ENCODE peak calls at places on chromosomes 2 and 18, in five cellular contexts. I is fibroblast of the aortic adventitia, V is left ventricle myocardium superior, Y is colonic mucosa, R is GM12891. W is an unnamed sample.

GRCh38 chr18:13178197-13178596 is 40.4 kb upstream of the LDLRAD4 start:
- DNase-seq in I (no peak), V (no peak), Y (no peak), R (no peak), W (no peak)

GRCh38 chr2:194602750-194603149 is 1054.3 kb upstream of the SLC39A10 start:
- DNase-seq in I (no peak), V (no peak), Y (no peak), R (no peak), W (no peak)

GRCh38 chr18:52636536-52636935 is 296.5 kb downstream of the DCC start:
- DNase-seq in I (no peak), V (no peak), Y (no peak), R (no peak), W (no peak)

GRCh38 chr2:148209598-148209997 is 188.7 kb downstream of the MBD5 start:
- DNase-seq in I (no peak), V (no peak), Y (no peak), R (no peak), W (no peak)

GRCh38 chr2:230564805-230565779 is 147.6 kb upstream of the CAB39 start:
- DNase-seq in I (no peak), V (no peak), Y (no peak), R (no peak), W (peak)

GRCh38 chr2:20578895-20579825 is 71.7 kb downstream of the HS1BP3 start:
- DNase-seq in I (peak), V (peak), Y (peak), R (no peak), W (peak)

GRCh38 chr2:3324404-3325281 is 53.0 kb downstream of the EIPR1 start:
- DNase-seq in I (no peak), V (no peak), Y (no peak), R (no peak), W (no peak)

GRCh38 chr18:13573750-13574149 is 152.6 kb downstream of the FAM210A start:
- DNase-seq in I (no peak), V (no peak), Y (no peak), R (no peak), W (no peak)

GRCh38 chr2:181104512-181105121 is 124.2 kb downstream of the UBE2E3 start:
- DNase-seq in I (peak), V (no peak), Y (peak), R (no peak), W (peak)

GRCh38 chr2:117127680-117128079 is 686.8 kb upstream of the DDX18 start:
- DNase-seq in I (no peak), V (no peak), Y (no peak), R (no peak), W (no peak)

GRCh38 chr18:9210996-9211395 is 74.4 kb downstream of the ANKRD12 start:
- DNase-seq in I (no peak), V (no peak), Y (no peak), R (no peak), W (no peak)

GRCh38 chr18:23879544-23879943 is 135.0 kb upstream of the TTC39C start:
- DNase-seq in I (no peak), V (no peak), Y (no peak), R (no peak), W (no peak)

GRCh38 chr2:197998702-197999101 is 194.3 kb downstream of the PLCL1 start:
- DNase-seq in I (no peak), V (no peak), Y (no peak), R (no peak), W (no peak)

GRCh38 chr2:236161531-236161930 is 6.7 kb downstream of the GBX2 start:
- DNase-seq in I (no peak), V (no peak), Y (no peak), R (no peak), W (no peak)

W was measured in globus pallidus.